ENCODE peak calls at places on chromosomes 7 and 10, in six cellular contexts. U, I, Z, P, L and T are unnamed samples.

GRCh38 chr10:125023269-125023668 is 81.3 kb downstream of the ZRANB1 start:
- DNase-seq in U (no peak), I (no peak), Z (no peak), P (no peak), L (no peak), T (no peak)

GRCh38 chr10:79049931-79050895 is 18.6 kb upstream of the ZMIZ1 start:
- DNase-seq in U (peak), I (peak), Z (no peak), P (no peak), L (no peak), T (peak)

GRCh38 chr7:17844514-17845196 is 95.6 kb downstream of the SNX13 start:
- DNase-seq in U (no peak), I (peak), Z (no peak), P (no peak), L (no peak), T (peak)

GRCh38 chr10:22341190-22341935 is 3.9 kb upstream of the SPAG6 start:
- DNase-seq in U (no peak), I (peak), Z (peak), P (no peak), L (no peak), T (peak)

GRCh38 chr7:155093586-155093985 is 23.5 kb downstream of the HTR5A start:
- DNase-seq in U (no peak), I (no peak), Z (no peak), P (no peak), L (no peak), T (no peak)

GRCh38 chr7:18667466-18667865 is 171.9 kb downstream of the HDAC9 start:
- DNase-seq in U (no peak), I (peak), Z (no peak), P (peak), L (peak), T (peak)

GRCh38 chr10:28763471-28763870 is 86.2 kb downstream of the BAMBI start:
- DNase-seq in U (no peak), I (no peak), Z (peak), P (no peak), L (no peak), T (no peak)

GRCh38 chr10:133124357-133125211 is 35.4 kb upstream of the KNDC1 start:
- DNase-seq in U (no peak), I (no peak), Z (peak), P (no peak), L (peak), T (peak)

GRCh38 chr7:22357311-22358175 is 589 bp upstream of the RAPGEF5 start:
- DNase-seq in U (no peak), I (peak), Z (peak), P (peak), L (no peak), T (peak)

GRCh38 chr7:156459582-156459981 is 181.0 kb upstream of the RNF32 start:
- DNase-seq in U (no peak), I (no peak), Z (no peak), P (no peak), L (no peak), T (no peak)

GRCh38 chr10:67308912-67309311 is 383.1 kb downstream of the LRRTM3 start:
- DNase-seq in U (no peak), I (no peak), Z (no peak), P (no peak), L (no peak), T (no peak)

GRCh38 chr7:114084381-114085312 is 165.8 kb upstream of the PPP1R3A start:
- DNase-seq in U (peak), I (no peak), Z (peak), P (no peak), L (no peak), T (peak)

DNA sequence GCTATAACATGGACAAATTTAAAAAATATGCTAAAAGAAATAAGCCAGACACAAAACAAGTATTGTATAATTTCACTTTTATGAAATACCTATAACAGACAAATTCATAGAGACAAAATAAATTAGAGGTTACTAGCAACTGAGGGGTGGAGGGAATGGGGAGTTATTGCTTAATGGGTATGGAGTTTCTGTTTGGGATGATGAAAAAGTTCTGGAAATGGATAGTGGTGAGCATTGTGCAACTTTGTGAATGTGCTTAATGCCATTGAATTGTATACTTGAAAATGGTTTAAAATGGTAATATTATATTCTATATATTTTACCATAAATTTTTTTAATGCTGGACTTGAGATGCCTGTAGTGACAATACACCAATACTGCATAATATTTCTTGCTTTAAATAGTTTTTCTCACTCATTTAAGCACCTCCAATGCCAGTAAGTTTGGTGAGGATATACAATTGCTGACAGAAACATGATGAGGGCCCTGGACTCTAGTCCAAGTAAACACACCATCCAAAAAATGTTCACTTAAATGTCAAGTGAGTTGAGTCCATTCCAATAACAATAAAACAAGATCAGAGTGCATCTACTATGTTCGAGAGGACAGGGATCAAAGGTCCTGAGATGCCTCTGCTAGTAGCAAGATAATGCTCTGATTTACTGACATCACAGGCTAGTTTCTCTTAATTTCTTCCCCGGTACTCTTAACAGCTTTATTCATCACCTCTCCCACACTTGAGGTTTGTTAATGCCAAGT is 71.9 kb downstream of the NT5C2 start:
- DNase-seq in U (no peak), I (peak), Z (no peak), P (no peak), L (no peak), T (peak)
- H3K4me3 ChIP-seq in U (no peak), I (no peak), Z (no peak), P (no peak), L (no peak), T (no peak)

DNA sequence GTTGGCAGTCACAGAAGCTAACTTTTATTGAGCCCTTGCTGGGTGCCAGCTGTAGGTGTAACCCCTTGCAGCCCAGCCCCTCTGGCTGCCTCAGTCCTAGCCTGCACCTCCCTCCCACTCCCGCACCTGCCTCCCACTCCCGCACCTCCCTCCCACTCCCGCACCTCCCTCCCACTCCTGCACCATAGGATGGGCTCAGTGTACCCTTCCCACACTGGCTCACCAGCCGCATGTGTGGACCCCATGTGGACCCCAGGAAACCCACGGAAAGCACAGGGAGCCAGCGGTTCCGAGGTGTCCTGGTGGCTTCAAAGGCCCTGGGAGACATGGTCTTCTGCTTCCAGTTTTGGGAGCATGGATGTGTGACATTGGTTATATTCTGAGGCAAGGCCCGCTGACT is 132.9 kb downstream of the EBF3 start:
- DNase-seq in U (no peak), I (no peak), Z (no peak), P (no peak), L (no peak), T (no peak)
- H3K4me3 ChIP-seq in U (no peak), I (no peak), Z (no peak), P (no peak), L (no peak), T (no peak)

GRCh38 chr7:76294344-76295024 is 8.0 kb upstream of the HSPB1 start:
- DNase-seq in U (peak), I (peak), Z (no peak), P (peak), L (peak), T (peak)
- H3K4me3 ChIP-seq in U (peak), I (peak), Z (no peak), P (peak), L (peak), T (peak)

DNA sequence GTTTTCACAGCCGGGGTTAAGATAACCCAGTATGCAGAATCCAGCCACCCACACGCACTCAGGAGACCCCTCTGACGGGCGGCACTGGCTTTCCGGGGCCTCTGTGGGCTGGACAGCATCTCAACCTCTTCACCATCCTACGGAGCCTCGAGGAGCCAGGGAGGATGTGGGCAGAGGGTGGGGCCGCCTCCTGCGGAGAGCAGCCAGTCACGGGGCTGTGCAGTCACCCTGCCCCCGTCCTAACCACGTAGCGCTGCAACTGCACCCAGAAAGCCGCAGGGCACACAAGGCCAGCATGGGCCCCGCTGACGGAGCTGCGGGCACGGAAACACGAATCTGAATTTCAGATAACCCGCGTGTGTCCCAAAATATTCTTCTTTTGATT is 270.3 kb downstream of the ELFN1 start:
- DNase-seq in U (no peak), I (no peak), Z (no peak), P (no peak), L (peak), T (peak)
- H3K4me3 ChIP-seq in U (no peak), I (no peak), Z (no peak), P (no peak), L (peak), T (no peak)

DNA sequence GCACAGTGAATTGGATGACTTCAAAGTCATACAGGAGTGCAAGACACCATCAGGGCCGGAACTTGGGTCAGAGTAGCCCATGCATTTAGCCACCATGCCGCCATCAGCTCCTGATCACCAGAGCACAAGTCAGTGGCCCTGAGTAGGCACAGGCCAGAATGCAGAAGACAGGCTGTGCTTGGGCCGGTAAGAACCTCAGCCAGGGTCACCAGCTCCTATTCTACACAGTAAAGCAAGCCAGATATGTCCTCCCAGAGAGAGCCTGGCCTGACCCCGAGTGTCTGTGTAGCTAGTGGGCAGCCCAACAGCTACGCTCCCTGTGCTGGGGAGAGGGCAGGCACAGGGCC is 44.5 kb upstream of the COL13A1 start:
- DNase-seq in U (no peak), I (no peak), Z (no peak), P (no peak), L (no peak), T (no peak)
- H3K4me3 ChIP-seq in U (no peak), I (no peak), Z (no peak), P (no peak), L (no peak), T (no peak)

GRCh38 chr10:43024942-43025700 is 51.7 kb upstream of the RET start:
- DNase-seq in U (no peak), I (no peak), Z (no peak), P (no peak), L (no peak), T (no peak)

GRCh38 chr10:43028143-43028542 is 48.7 kb upstream of the RET start:
- DNase-seq in U (no peak), I (no peak), Z (no peak), P (no peak), L (no peak), T (no peak)

GRCh38 chr10:43027331-43027955 is 49.4 kb upstream of the RET start:
- DNase-seq in U (no peak), I (no peak), Z (no peak), P (no peak), L (no peak), T (no peak)

GRCh38 chr10:43024524-43024923 is 52.3 kb upstream of the RET start:
- DNase-seq in U (no peak), I (no peak), Z (no peak), P (no peak), L (no peak), T (no peak)

GRCh38 chr10:43026039-43026973 is 50.6 kb upstream of the RET start:
- DNase-seq in U (no peak), I (no peak), Z (no peak), P (no peak), L (no peak), T (no peak)
- H3K4me3 ChIP-seq in U (no peak), I (no peak), Z (no peak), P (no peak), L (no peak), T (no peak)

GRCh38 chr7:6510476-6511133 is 40.7 kb downstream of the GRID2IP start:
- DNase-seq in U (no peak), I (no peak), Z (no peak), P (no peak), L (no peak), T (no peak)

GRCh38 chr7:6512892-6513291 is 38.4 kb downstream of the GRID2IP start:
- DNase-seq in U (no peak), I (no peak), Z (no peak), P (no peak), L (no peak), T (no peak)

GRCh38 chr7:6513541-6513940 is 37.7 kb downstream of the GRID2IP start:
- DNase-seq in U (no peak), I (no peak), Z (no peak), P (no peak), L (no peak), T (no peak)

GRCh38 chr7:6520163-6520981 is 30.9 kb downstream of the GRID2IP start:
- DNase-seq in U (no peak), I (no peak), Z (no peak), P (no peak), L (no peak), T (no peak)

DNA sequence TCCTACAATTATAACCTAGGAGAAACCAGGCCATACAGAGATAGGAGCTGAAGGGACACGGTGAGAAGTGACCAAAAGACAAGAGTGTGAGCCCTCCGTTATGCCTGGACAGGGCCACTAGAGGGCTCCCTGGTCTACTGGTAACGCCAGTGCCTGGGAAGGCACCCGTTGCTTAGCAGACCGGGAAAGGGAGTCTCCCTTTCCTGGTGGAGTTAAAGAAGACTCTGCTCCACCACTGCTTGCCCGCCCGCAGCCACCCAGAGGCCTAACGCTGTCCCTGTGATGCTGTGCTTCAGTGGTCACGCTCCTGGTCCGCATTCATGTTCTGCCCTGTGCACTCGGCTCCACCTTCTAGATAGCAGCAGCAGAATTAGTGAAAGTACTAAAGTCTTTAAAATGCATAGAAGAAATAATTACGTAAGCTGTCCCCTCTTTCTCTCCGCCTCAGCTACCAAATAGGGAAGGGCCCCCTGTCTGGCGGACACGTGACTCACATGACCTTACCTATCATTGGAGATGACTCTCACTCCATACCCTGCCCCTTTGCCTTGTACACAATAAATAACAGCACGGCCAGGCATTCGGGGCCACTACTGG is 34.8 kb downstream of the GRID2IP start:
- DNase-seq in U (peak), I (peak), Z (peak), P (peak), L (peak), T (peak)
- H3K4me3 ChIP-seq in U (no peak), I (no peak), Z (peak), P (no peak), L (peak), T (no peak)

DNA sequence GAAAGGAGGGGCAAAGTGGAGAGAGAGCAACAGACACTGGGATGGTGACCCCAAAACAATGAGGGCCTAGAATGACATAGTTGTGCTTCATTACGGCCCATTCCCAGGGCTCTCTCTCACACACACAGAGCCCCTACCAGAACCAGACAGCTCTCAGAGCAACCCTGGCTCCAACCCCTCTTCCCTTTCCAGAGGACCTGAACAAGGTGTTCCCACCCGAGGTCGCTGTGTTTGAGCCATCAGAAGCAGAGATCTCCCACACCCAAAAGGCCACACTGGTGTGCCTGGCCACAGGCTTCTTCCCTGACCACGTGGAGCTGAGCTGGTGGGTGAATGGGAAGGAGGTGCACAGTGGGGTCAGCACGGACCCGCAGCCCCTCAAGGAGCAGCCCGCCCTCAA is 20.7 kb downstream of the PRSS2 start:
- DNase-seq in U (no peak), I (no peak), Z (no peak), P (no peak), L (no peak), T (no peak)
- H3K4me3 ChIP-seq in U (no peak), I (no peak), Z (no peak), P (no peak), L (no peak), T (no peak)

DNA sequence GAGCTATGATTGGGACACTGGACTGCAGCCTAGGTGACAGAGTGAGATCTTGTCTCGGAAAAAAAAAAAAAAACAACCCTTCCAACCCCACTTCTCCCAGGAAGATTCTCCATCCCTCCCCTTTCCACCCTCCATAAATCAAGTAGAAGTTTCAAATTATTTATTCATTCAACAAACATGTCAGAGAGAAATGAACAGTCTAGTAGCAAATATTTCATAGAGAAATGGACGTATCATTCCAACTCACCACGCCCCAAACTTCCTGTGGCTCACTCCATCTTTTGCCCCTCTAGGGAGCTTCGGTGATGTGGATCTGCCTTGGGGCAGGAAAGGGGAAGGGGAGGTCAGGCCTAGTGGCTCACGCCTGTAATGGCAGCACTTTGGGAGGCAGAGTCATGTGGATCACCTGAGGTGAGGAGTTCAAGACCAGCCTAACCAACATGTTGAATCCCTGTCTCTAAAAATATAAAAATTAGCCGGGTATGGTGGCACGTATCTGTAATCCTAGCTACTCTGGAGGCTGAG is 638 bp upstream of the TRAPPC14 start:
- DNase-seq in U (no peak), I (no peak), Z (no peak), P (no peak), L (no peak), T (no peak)
- H3K4me3 ChIP-seq in U (peak), I (peak), Z (peak), P (peak), L (peak), T (peak)